ENCODE peak calls at places on chromosomes 3 and 15, in nine cellular contexts. A is adrenal gland; I is HCT116; H is astrocyte of the spinal cord; Y is nephron progenitor cell; S is nucleus accumbens; D is activated CD8-positive, alpha-beta memory T cell treated with anti-CD3 and anti-CD28 coated beads for 48 hours; C is ELR; F is NCI-H774. E is an unnamed sample.

GRCh38 chr3:101900316-101900715 is 51.0 kb downstream of the NFKBIZ start:
- DNase-seq in A (no peak), I (no peak), H (no peak), Y (no peak), S (no peak), D (no peak), C (no peak), F (no peak), E (no peak)

GRCh38 chr3:57889807-57890206 is 118.4 kb upstream of the FLNB start:
- DNase-seq in A (peak; percentile 41), I (no peak), H (no peak), Y (no peak), S (no peak), D (no peak), C (no peak), F (no peak), E (no peak)

GRCh38 chr15:74520407-74520806 is 20.6 kb upstream of the ARID3B start:
- DNase-seq in A (no peak), I (no peak), H (no peak), Y (no peak), S (no peak), D (no peak), C (no peak), F (no peak), E (no peak)

GRCh38 chr3:178518660-178519396 is 17.4 kb upstream of the KCNMB2 start:
- DNase-seq in A (peak; percentile 21), I (no peak), H (no peak), Y (no peak), S (no peak), D (no peak), C (no peak), F (no peak), E (no peak)

GRCh38 chr15:89112341-89112971 is 24.2 kb downstream of the ABHD2 start:
- DNase-seq in A (peak; percentile 82), I (peak; percentile 72), H (peak; percentile 73), Y (no peak), S (no peak), D (no peak), C (peak; percentile 57), F (no peak), E (no peak)

GRCh38 chr3:134815519-134815918 is 20.5 kb downstream of the EPHB1 start:
- DNase-seq in A (no peak), I (no peak), H (no peak), Y (no peak), S (no peak), D (no peak), C (no peak), F (no peak), E (no peak)

GRCh38 chr3:125186800-125187598 is 25.5 kb downstream of the SLC12A8 start:
- DNase-seq in A (no peak), I (no peak), H (no peak), Y (peak; percentile 10), S (no peak), D (no peak), C (no peak), F (no peak), E (no peak)

GRCh38 chr3:52373676-52374075 is 57.6 kb downstream of the DNAH1 start:
- DNase-seq in A (no peak), I (no peak), H (no peak), Y (no peak), S (no peak), D (no peak), C (no peak), F (no peak), E (no peak)

GRCh38 chr3:49173116-49173791 is 1.9 kb downstream of the KLHDC8B start:
- DNase-seq in A (peak; percentile 69), I (no peak), H (peak; percentile 25), Y (peak; percentile 64), S (no peak), D (no peak), C (no peak), F (no peak), E (peak; percentile 77)

GRCh38 chr3:49683162-49683561 is 6.1 kb downstream of the MST1 start:
- DNase-seq in A (no peak), I (no peak), H (no peak), Y (no peak), S (no peak), D (no peak), C (no peak), F (no peak), E (no peak)

GRCh38 chr3:143565943-143566342 is 282.3 kb downstream of the SLC9A9 start:
- DNase-seq in A (no peak), I (no peak), H (no peak), Y (no peak), S (no peak), D (no peak), C (no peak), F (no peak), E (no peak)

GRCh38 chr15:75230016-75230343 is 28.2 kb upstream of the GOLGA6C start:
- DNase-seq in A (no peak), I (no peak), H (no peak), Y (no peak), S (no peak), D (no peak), C (no peak), F (no peak), E (no peak)

GRCh38 chr3:12486001-12486400 is 1.7 kb downstream of the TSEN2 start:
- DNase-seq in A (no peak), I (no peak), H (no peak), Y (no peak), S (no peak), D (no peak), C (no peak), F (no peak), E (no peak)

GRCh38 chr3:128320551-128321340 is 145.9 kb downstream of the DNAJB8 start:
- DNase-seq in A (peak; percentile 0), I (no peak), H (no peak), Y (no peak), S (no peak), D (no peak), C (no peak), F (no peak), E (no peak)

GRCh38 chr15:62549345-62549970 is 384.4 kb upstream of the C2CD4B start:
- DNase-seq in A (no peak), I (peak; percentile 29), H (peak; percentile 14), Y (peak; percentile 27), S (no peak), D (no peak), C (peak; percentile 60), F (no peak), E (no peak)